ENCODE peak calls at places on chromosomes 11 and 22, in four cellular contexts. J is lung, L is thyroid gland, O is GM23248. F is an unnamed sample.

GRCh38 chr22:19615001-19615461 is 90.8 kb upstream of the CLDN5 start:
- DNase-seq in J (no peak), L (no peak), O (no peak), F (no peak)

GRCh38 chr22:29032014-29032475 is 29.6 kb downstream of the C22orf31 start:
- DNase-seq in J (no peak), L (no peak), O (peak), F (no peak)

GRCh38 chr11:74450318-74450717 is 17.0 kb downstream of the KCNE3 start:
- DNase-seq in J (no peak), L (no peak), O (no peak), F (no peak)

GRCh38 chr11:4181780-4182721 is 87.5 kb downstream of the RRM1 start:
- DNase-seq in J (peak), L (peak), O (peak), F (no peak)

GRCh38 chr11:3123761-3124733 is 41.1 kb downstream of the OSBPL5 start:
- DNase-seq in J (peak), L (peak), O (peak), F (no peak)

GRCh38 chr22:29938285-29938693 is 55.3 kb downstream of the MTMR3 start:
- DNase-seq in J (no peak), L (no peak), O (no peak), F (no peak)

GRCh38 chr11:27427183-27427980 is 45.2 kb downstream of the LGR4 start:
- DNase-seq in J (no peak), L (no peak), O (peak), F (no peak)

GRCh38 chr11:44315947-44316387 is 6.0 kb upstream of the ALX4 start:
- DNase-seq in J (no peak), L (peak), O (peak), F (no peak)

GRCh38 chr22:20549232-20549841 is 41.9 kb downstream of the MED15 start:
- DNase-seq in J (no peak), L (peak), O (no peak), F (peak)

GRCh38 chr22:30892731-30893221 is 75.8 kb downstream of the MORC2 start:
- DNase-seq in J (no peak), L (no peak), O (no peak), F (peak)

GRCh38 chr11:1113405-1114201 is 38.9 kb downstream of the MUC2 start:
- DNase-seq in J (no peak), L (no peak), O (no peak), F (no peak)

GRCh38 chr11:7537260-7537659 is 23.5 kb downstream of the PPFIBP2 start:
- DNase-seq in J (no peak), L (no peak), O (no peak), F (no peak)

GRCh38 chr22:20463324-20464095 is 25.9 kb upstream of the SCARF2 start:
- DNase-seq in J (no peak), L (no peak), O (no peak), F (peak)

GRCh38 chr11:27847496-27847895 is 147.2 kb upstream of the BDNF start:
- DNase-seq in J (no peak), L (no peak), O (no peak), F (no peak)

GRCh38 chr22:19717181-19717580 is 2.9 kb downstream of the SEPTIN5 start:
- DNase-seq in J (no peak), L (no peak), O (no peak), F (no peak)

GRCh38 chr22:47388331-47388730 is 625.9 kb downstream of the TBC1D22A start:
- DNase-seq in J (no peak), L (no peak), O (no peak), F (no peak)

GRCh38 chr11:120798854-120799253 is 225.0 kb upstream of the TBCEL start:
- DNase-seq in J (no peak), L (no peak), O (no peak), F (no peak)
- H3K27ac ChIP-seq in J (no peak), L (no peak), O (no peak), F (no peak)

GRCh38 chr22:23218053-23218866 is 38.0 kb downstream of the BCR start:
- DNase-seq in J (no peak), L (no peak), O (no peak), F (no peak)
- H3K27ac ChIP-seq in J (peak), L (peak), O (no peak), F (peak)

DNA sequence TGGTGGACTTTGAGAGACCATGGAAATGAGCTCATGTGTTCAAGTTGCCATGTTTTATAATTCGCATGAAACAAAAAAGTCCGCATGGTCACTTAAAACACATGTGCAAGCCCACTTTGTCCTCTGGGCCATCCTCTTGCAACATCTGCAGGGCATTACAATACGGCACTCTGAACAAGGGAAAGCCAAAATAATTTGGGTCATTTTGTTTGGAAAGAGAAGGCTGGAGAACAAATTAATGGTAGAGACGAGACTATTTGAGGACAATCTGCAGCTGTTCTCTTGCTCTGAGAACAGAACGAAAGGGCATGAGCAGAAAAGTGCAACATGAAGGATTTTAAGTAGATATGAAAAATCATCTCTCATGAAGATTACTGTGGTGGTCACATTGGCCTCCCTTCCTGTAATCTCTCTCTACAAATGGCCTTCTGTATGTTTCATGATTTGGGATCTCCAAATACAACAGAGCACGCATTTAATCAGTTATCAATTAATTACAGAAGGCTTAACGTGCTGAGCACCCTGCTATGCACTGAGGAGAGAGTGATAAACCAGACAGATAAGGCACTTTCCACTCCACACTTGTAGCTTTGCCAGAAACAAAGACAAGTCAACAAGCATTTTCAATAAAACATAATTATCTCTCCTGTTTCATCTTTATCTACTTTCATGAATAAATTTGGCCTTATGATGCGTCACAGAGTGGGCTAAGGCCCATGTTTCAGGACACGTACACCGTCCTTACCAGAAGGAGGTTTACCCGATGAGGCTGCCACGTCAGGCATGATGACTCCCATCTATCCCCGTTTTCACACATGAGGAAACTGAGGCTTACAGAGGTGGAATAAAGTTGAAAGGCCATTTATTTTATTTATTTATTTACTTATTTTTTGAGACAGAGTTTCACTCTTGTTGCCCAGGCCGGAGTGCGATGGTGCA is 384.1 kb downstream of the LARGE1 start:
- DNase-seq in J (no peak), L (no peak), O (no peak), F (no peak)
- H3K27ac ChIP-seq in J (no peak), L (no peak), O (no peak), F (no peak)

DNA sequence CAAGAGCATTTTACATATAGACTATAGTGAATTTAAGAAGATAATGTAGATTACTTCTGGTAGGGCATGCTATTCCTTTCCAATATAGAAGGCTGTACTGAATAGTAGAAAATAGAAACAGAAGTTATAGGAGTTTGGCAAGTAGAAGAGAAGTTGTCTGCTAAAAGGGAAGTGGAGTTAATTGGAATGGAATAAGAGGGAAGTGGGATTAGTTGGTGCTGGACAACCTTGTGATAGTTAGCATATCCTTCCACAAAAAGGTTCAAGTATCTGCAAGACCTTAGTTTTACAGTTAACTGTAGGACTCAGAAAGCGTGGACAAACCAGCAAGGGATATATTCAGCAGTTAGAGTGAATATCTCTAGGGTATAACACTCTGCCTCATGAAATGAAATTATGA is 185.5 kb downstream of the SWAP70 start:
- DNase-seq in J (no peak), L (no peak), O (no peak), F (no peak)
- H3K27ac ChIP-seq in J (no peak), L (no peak), O (peak), F (no peak)

DNA sequence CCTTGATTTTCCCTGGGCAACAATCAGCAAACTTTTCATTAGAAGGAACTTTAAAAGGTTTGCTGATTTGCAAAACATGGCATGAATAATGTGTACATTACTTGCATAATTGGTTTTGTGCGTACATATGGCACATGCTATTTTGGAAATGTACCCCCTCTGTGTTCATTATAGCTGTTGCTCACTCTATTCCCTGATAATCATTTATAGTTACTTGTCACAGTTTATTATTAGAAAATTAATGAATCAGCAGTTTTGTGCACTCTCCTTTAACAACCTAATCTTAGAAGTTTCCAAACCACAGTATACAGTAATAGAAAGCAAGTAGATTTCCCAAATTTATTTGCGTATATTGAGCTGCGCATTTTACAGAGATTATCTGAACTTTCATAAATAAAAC is 389.9 kb downstream of the CNTN5 start:
- DNase-seq in J (no peak), L (no peak), O (no peak), F (no peak)
- H3K27ac ChIP-seq in J (no peak), L (no peak), O (no peak), F (no peak)

F was measured in naive thymus-derived CD4-positive, alpha-beta T cell.